ENCODE peak calls at places on chromosomes 16 and 17, in five cellular contexts. One of them, this sample, is unnamed.

GRCh38 chr17:12977008-12977751 is 40.6 kb downstream of the ELAC2 start:
- DNase-seq in heart left ventricle: no peak
- DNase-seq in left ventricle myocardium inferior: no peak
- DNase-seq in tibial artery: no peak
- DNase-seq in colonic mucosa: no peak
- DNase-seq in this sample: no peak

GRCh38 chr16:26664086-26664485 is 402.6 kb upstream of the C16orf82 start:
- DNase-seq in tibial artery: no peak
- DNase-seq in heart left ventricle: no peak
- DNase-seq in left ventricle myocardium inferior: no peak
- DNase-seq in colonic mucosa: no peak
- DNase-seq in this sample: no peak

GRCh38 chr17:40886090-40886489 is 1.0 kb upstream of the KRT20 start:
- DNase-seq in left ventricle myocardium inferior: no peak
- DNase-seq in heart left ventricle: no peak
- DNase-seq in colonic mucosa: no peak
- DNase-seq in tibial artery: no peak
- DNase-seq in this sample: no peak

GRCh38 chr17:75820411-75821080 is 23.7 kb downstream of the UNC13D start:
- DNase-seq in left ventricle myocardium inferior: no peak
- DNase-seq in heart left ventricle: no peak
- DNase-seq in colonic mucosa: no peak
- DNase-seq in tibial artery: no peak
- DNase-seq in this sample: no peak

GRCh38 chr17:20053343-20053964 is 44.3 kb downstream of the SPECC1 start:
- DNase-seq in colonic mucosa: no peak
- DNase-seq in heart left ventricle: no peak
- DNase-seq in left ventricle myocardium inferior: no peak
- DNase-seq in tibial artery: no peak
- DNase-seq in this sample: no peak

GRCh38 chr16:26599786-26600107 is 467.0 kb upstream of the C16orf82 start:
- DNase-seq in colonic mucosa: no peak
- DNase-seq in tibial artery: no peak
- DNase-seq in left ventricle myocardium inferior: no peak
- DNase-seq in heart left ventricle: no peak
- DNase-seq in this sample: no peak

GRCh38 chr17:63843387-63844292 is 1.2 kb upstream of the SMARCD2 start:
- DNase-seq in left ventricle myocardium inferior: peak; percentile 53
- DNase-seq in heart left ventricle: peak; percentile 57
- DNase-seq in tibial artery: peak; percentile 75
- DNase-seq in colonic mucosa: no peak
- DNase-seq in this sample: no peak

GRCh38 chr17:51850206-51850605 is 308.3 kb downstream of the CA10 start:
- DNase-seq in tibial artery: no peak
- DNase-seq in colonic mucosa: no peak
- DNase-seq in heart left ventricle: no peak
- DNase-seq in left ventricle myocardium inferior: no peak
- DNase-seq in this sample: no peak

GRCh38 chr17:81867952-81868673 is 3.0 kb downstream of the ARHGDIA start:
- DNase-seq in heart left ventricle: no peak
- DNase-seq in left ventricle myocardium inferior: no peak
- DNase-seq in colonic mucosa: no peak
- DNase-seq in tibial artery: no peak
- DNase-seq in this sample: no peak

GRCh38 chr16:82262244-82262643 is 92.2 kb upstream of the MPHOSPH6 start:
- DNase-seq in left ventricle myocardium inferior: no peak
- DNase-seq in heart left ventricle: no peak
- DNase-seq in colonic mucosa: no peak
- DNase-seq in tibial artery: no peak
- DNase-seq in this sample: no peak

GRCh38 chr16:56343661-56344517 is 81.5 kb downstream of the AMFR start:
- DNase-seq in left ventricle myocardium inferior: no peak
- DNase-seq in colonic mucosa: no peak
- DNase-seq in tibial artery: no peak
- DNase-seq in heart left ventricle: no peak
- DNase-seq in this sample: no peak

GRCh38 chr16:85535352-85536072 is 77.6 kb upstream of the GSE1 start:
- DNase-seq in left ventricle myocardium inferior: no peak
- DNase-seq in colonic mucosa: peak; percentile 86
- DNase-seq in tibial artery: no peak
- DNase-seq in heart left ventricle: no peak
- DNase-seq in this sample: no peak

GRCh38 chr16:80273635-80274538 is 266.9 kb upstream of the DYNLRB2 start:
- DNase-seq in heart left ventricle: no peak
- DNase-seq in tibial artery: no peak
- DNase-seq in colonic mucosa: no peak
- DNase-seq in left ventricle myocardium inferior: no peak
- DNase-seq in this sample: no peak

GRCh38 chr17:77269696-77270681 is 129.2 kb downstream of the SEC14L1 start:
- DNase-seq in heart left ventricle: no peak
- DNase-seq in tibial artery: no peak
- DNase-seq in left ventricle myocardium inferior: no peak
- DNase-seq in colonic mucosa: no peak
- DNase-seq in this sample: no peak

GRCh38 chr16:59180083-59180476 is 446.0 kb upstream of the GOT2 start:
- DNase-seq in colonic mucosa: no peak
- DNase-seq in tibial artery: no peak
- DNase-seq in left ventricle myocardium inferior: no peak
- DNase-seq in heart left ventricle: no peak
- DNase-seq in this sample: no peak

GRCh38 chr16:73054732-73055481 is 7.0 kb upstream of the ZFHX3 start:
- DNase-seq in tibial artery: no peak
- DNase-seq in heart left ventricle: no peak
- DNase-seq in left ventricle myocardium inferior: no peak
- DNase-seq in colonic mucosa: no peak
- DNase-seq in this sample: no peak

GRCh38 chr16:80260906-80261311 is 279.9 kb upstream of the DYNLRB2 start:
- DNase-seq in colonic mucosa: peak; percentile 66
- DNase-seq in left ventricle myocardium inferior: no peak
- DNase-seq in heart left ventricle: no peak
- DNase-seq in tibial artery: no peak
- DNase-seq in this sample: no peak

GRCh38 chr17:10025976-10026785 is 121.1 kb upstream of the RCVRN start:
- DNase-seq in left ventricle myocardium inferior: no peak
- DNase-seq in colonic mucosa: no peak
- DNase-seq in tibial artery: no peak
- DNase-seq in heart left ventricle: no peak
- DNase-seq in this sample: no peak

GRCh38 chr16:75309899-75310430 is 58.5 kb upstream of the BCAR1 start:
- DNase-seq in heart left ventricle: no peak
- DNase-seq in tibial artery: no peak
- DNase-seq in colonic mucosa: peak; percentile 57
- DNase-seq in left ventricle myocardium inferior: no peak
- DNase-seq in this sample: no peak

GRCh38 chr17:31593806-31594205 is 202.3 kb downstream of the RAB11FIP4 start:
- DNase-seq in tibial artery: no peak
- DNase-seq in heart left ventricle: peak; percentile 40
- DNase-seq in left ventricle myocardium inferior: peak; percentile 29
- DNase-seq in colonic mucosa: no peak
- DNase-seq in this sample: no peak

GRCh38 chr17:64385187-64386083 is 5.2 kb downstream of the PECAM1 start:
- DNase-seq in tibial artery: peak; percentile 73
- DNase-seq in colonic mucosa: no peak
- DNase-seq in heart left ventricle: peak; percentile 50
- DNase-seq in left ventricle myocardium inferior: peak; percentile 34
- DNase-seq in this sample: peak; percentile 77

GRCh38 chr16:80142940-80143339 is 397.9 kb upstream of the DYNLRB2 start:
- DNase-seq in heart left ventricle: no peak
- DNase-seq in left ventricle myocardium inferior: no peak
- DNase-seq in colonic mucosa: no peak
- DNase-seq in tibial artery: no peak
- DNase-seq in this sample: no peak

DNA sequence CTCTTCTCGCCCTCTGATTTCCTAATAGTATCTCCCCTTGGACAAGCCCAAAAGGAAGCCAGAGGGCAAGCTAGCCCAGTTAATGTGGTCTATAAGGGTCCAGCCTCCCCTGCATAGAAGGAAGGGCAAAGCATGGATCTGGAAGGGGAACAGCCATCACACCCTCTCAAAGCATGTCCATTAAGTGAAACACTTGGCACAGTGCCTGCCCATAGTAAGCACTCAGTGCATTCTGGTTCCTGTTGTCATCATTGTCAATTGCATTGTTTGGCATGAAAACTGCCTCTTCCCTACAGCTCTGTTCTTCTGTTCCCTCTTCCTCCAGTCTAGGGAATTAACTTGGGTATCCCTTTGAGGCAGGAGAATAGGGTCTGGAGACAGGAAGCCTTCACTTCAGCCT is 81.5 kb downstream of the C17orf67 start:
- DNase-seq in heart left ventricle: no peak
- DNase-seq in colonic mucosa: no peak
- DNase-seq in tibial artery: no peak
- DNase-seq in left ventricle myocardium inferior: no peak
- DNase-seq in this sample: no peak
- H3K4me1 ChIP-seq in heart left ventricle: peaks cover 13% of the 10 kb centered on the region
- H3K4me1 ChIP-seq in colonic mucosa: no peaks in the 10 kb centered on the region
- H3K4me1 ChIP-seq in tibial artery: no peaks in the 10 kb centered on the region
- H3K4me1 ChIP-seq in left ventricle myocardium inferior: peaks cover 31% of the 10 kb centered on the region
- H3K4me1 ChIP-seq in this sample: no peaks in the 10 kb centered on the region

DNA sequence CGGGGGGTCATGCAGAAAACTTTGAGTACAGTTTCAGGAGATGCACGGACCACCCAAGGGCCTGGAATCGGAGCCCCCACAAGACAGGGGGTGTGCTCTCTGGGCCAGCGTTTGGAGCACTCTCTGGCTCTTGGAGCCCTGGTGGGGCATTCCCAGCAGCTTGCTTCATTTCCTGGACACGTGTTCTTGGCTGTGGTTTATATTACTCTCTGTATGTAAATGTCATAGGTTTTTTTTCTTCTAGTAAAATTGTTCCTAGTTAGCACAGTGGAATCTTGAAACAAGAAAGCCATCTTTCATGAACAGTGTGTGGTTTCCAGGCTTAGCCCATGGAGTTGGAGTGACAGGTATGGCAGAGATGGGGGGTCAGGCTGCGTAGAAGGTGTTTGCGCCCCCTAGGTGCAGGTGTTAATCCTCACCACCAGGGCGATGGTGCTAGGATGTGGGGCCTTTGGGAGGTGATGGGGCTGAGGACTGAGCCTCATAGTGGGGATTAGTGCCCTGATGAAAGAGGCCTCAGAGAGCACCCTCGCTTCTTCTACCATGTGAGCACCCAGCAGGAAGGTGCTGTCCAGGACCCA is 79.8 kb downstream of the JPH3 start:
- DNase-seq in colonic mucosa: no peak
- DNase-seq in heart left ventricle: no peak
- DNase-seq in tibial artery: no peak
- DNase-seq in left ventricle myocardium inferior: no peak
- DNase-seq in this sample: no peak
- TF ChIP-seq CTCF in colonic mucosa: no peak
- TF ChIP-seq CTCF in heart left ventricle: no peak
- TF ChIP-seq CTCF in tibial artery: no peak
- TF ChIP-seq CTCF in left ventricle myocardium inferior: peak; percentile 12
- TF ChIP-seq CTCF in this sample: no peak

GRCh38 chr16:68065716-68066305 is 19.4 kb upstream of the NFATC3 start:
- DNase-seq in tibial artery: no peak
- DNase-seq in left ventricle myocardium inferior: no peak
- DNase-seq in colonic mucosa: no peak
- DNase-seq in heart left ventricle: no peak
- DNase-seq in this sample: peak; percentile 30
- H3K4me1 ChIP-seq in tibial artery: no peaks in the 10 kb centered on the region
- H3K4me1 ChIP-seq in left ventricle myocardium inferior: peaks cover 44% of the 10 kb centered on the region
- H3K4me1 ChIP-seq in colonic mucosa: peaks cover 8% of the 10 kb centered on the region
- H3K4me1 ChIP-seq in heart left ventricle: peaks cover 30% of the 10 kb centered on the region
- H3K4me1 ChIP-seq in this sample: peaks cover 31% of the 10 kb centered on the region

GRCh38 chr16:13969711-13970110 is 49.8 kb downstream of the ERCC4 start:
- DNase-seq in heart left ventricle: no peak
- DNase-seq in tibial artery: no peak
- DNase-seq in left ventricle myocardium inferior: no peak
- DNase-seq in colonic mucosa: no peak
- DNase-seq in this sample: no peak

GRCh38 chr16:13970708-13971422 is 50.9 kb downstream of the ERCC4 start:
- DNase-seq in tibial artery: no peak
- DNase-seq in left ventricle myocardium inferior: no peak
- DNase-seq in heart left ventricle: no peak
- DNase-seq in colonic mucosa: no peak
- DNase-seq in this sample: no peak

GRCh38 chr16:13973321-13974023 is 53.5 kb downstream of the ERCC4 start:
- DNase-seq in colonic mucosa: no peak
- DNase-seq in heart left ventricle: no peak
- DNase-seq in left ventricle myocardium inferior: no peak
- DNase-seq in tibial artery: no peak
- DNase-seq in this sample: no peak

DNA sequence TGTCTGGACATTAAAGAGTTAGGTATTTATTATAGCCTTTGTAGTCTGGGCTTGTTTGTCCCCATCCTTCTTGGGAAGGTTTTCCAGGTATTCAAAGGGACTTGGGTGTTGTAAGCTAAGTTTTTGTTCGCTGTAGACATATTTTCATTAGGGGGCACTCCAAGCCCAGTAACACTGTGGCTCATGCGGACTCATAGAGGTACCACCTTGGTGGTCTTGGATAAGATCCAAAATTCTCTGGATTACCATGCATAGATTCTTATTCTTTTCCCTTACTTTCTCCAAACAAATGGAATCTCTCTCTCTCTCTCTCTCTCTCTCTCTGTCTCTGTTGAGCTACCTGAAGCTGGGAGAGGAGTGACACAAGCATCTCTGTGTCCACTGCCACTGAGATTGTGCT is 48.9 kb downstream of the ERCC4 start:
- DNase-seq in tibial artery: no peak
- DNase-seq in heart left ventricle: no peak
- DNase-seq in colonic mucosa: no peak
- DNase-seq in left ventricle myocardium inferior: no peak
- DNase-seq in this sample: no peak
- TF ChIP-seq CTCF in tibial artery: no peak
- TF ChIP-seq CTCF in heart left ventricle: no peak
- TF ChIP-seq CTCF in colonic mucosa: no peak
- TF ChIP-seq CTCF in left ventricle myocardium inferior: no peak
- TF ChIP-seq CTCF in this sample: no peak

GRCh38 chr16:70438983-70439862 is at the start of gene ST3GAL2:
- DNase-seq in colonic mucosa: peak; percentile 94
- DNase-seq in left ventricle myocardium inferior: peak; percentile 96
- DNase-seq in heart left ventricle: peak; percentile 96
- DNase-seq in tibial artery: peak; percentile 96
- DNase-seq in this sample: peak; percentile 95

GRCh38 chr16:70444249-70445063 is 5.6 kb upstream of the ST3GAL2 start:
- DNase-seq in left ventricle myocardium inferior: no peak
- DNase-seq in heart left ventricle: no peak
- DNase-seq in colonic mucosa: peak; percentile 66
- DNase-seq in tibial artery: no peak
- DNase-seq in this sample: no peak

GRCh38 chr16:70438325-70438982 is 446 bp downstream of the ST3GAL2 start:
- DNase-seq in heart left ventricle: peak; percentile 61
- DNase-seq in colonic mucosa: no peak
- DNase-seq in tibial artery: no peak
- DNase-seq in left ventricle myocardium inferior: peak; percentile 32
- DNase-seq in this sample: no peak

GRCh38 chr16:70441406-70441990 is 2.6 kb upstream of the ST3GAL2 start:
- DNase-seq in colonic mucosa: no peak
- DNase-seq in left ventricle myocardium inferior: no peak
- DNase-seq in tibial artery: no peak
- DNase-seq in heart left ventricle: no peak
- DNase-seq in this sample: no peak

GRCh38 chr16:70442344-70442743 is 3.4 kb upstream of the ST3GAL2 start:
- DNase-seq in colonic mucosa: no peak
- DNase-seq in left ventricle myocardium inferior: no peak
- DNase-seq in tibial artery: no peak
- DNase-seq in heart left ventricle: no peak
- DNase-seq in this sample: no peak
- H3K4me1 ChIP-seq in colonic mucosa: no peaks in the 10 kb centered on the region
- H3K4me1 ChIP-seq in left ventricle myocardium inferior: peaks cover 22% of the 10 kb centered on the region
- H3K4me1 ChIP-seq in tibial artery: no peaks in the 10 kb centered on the region
- H3K4me1 ChIP-seq in heart left ventricle: peaks cover 19% of the 10 kb centered on the region
- H3K4me1 ChIP-seq in this sample: peaks cover 18% of the 10 kb centered on the region

GRCh38 chr16:4908854-4909401 is 28.0 kb downstream of the PPL start:
- DNase-seq in colonic mucosa: no peak
- DNase-seq in left ventricle myocardium inferior: no peak
- DNase-seq in heart left ventricle: no peak
- DNase-seq in tibial artery: no peak
- DNase-seq in this sample: no peak
- TF ChIP-seq CTCF in colonic mucosa: no peak
- TF ChIP-seq CTCF in left ventricle myocardium inferior: no peak
- TF ChIP-seq CTCF in heart left ventricle: no peak
- TF ChIP-seq CTCF in tibial artery: no peak
- TF ChIP-seq CTCF in this sample: no peak